ENCODE peak calls at places on chromosome 10, in six cellular contexts. Q is heart left ventricle, Z is esophagus squamous epithelium, L is hepatocyte, C is body of pancreas, F is aorta. U is an unnamed sample.

GRCh38 chr10:122492955-122493597 is 31.7 kb downstream of the HTRA1 start:
- DNase-seq in C (no peak), L (peak; percentile 28), F (no peak), Q (no peak), Z (no peak), U (no peak)

GRCh38 chr10:110671788-110672579 is 27.8 kb downstream of the RBM20 start:
- DNase-seq in C (peak; percentile 65), Z (peak; percentile 2), L (peak; percentile 84), Q (peak; percentile 86), F (peak; percentile 92), U (peak; percentile 70)

GRCh38 chr10:99345350-99345749 is 16.2 kb downstream of the CNNM1 start:
- DNase-seq in C (no peak), Z (no peak), Q (no peak), F (no peak), L (no peak), U (no peak)

GRCh38 chr10:131860806-131861440 is 39.9 kb upstream of the PPP2R2D start:
- DNase-seq in L (no peak), F (peak; percentile 9), C (no peak), Q (no peak), Z (no peak), U (no peak)

GRCh38 chr10:30813872-30814471 is 184.4 kb upstream of the LYZL2 start:
- DNase-seq in Z (no peak), Q (no peak), F (no peak), L (peak; percentile 43), C (no peak), U (no peak)

GRCh38 chr10:85641479-85641967 is 725.1 kb downstream of the GRID1 start:
- DNase-seq in L (peak; percentile 35), C (no peak), Z (no peak), Q (no peak), F (no peak), U (no peak)

GRCh38 chr10:3982746-3983442 is 197.9 kb upstream of the KLF6 start:
- DNase-seq in C (no peak), L (no peak), Q (no peak), Z (no peak), F (no peak), U (no peak)

GRCh38 chr10:128796513-128796912 is 670.3 kb upstream of the MKI67 start:
- DNase-seq in F (no peak), Q (no peak), Z (no peak), C (no peak), L (no peak), U (no peak)

GRCh38 chr10:105434970-105435369 is 793.9 kb downstream of the SORCS3 start:
- DNase-seq in C (no peak), L (no peak), F (no peak), Z (no peak), Q (no peak), U (no peak)

GRCh38 chr10:63603709-63604445 is 82.7 kb downstream of the REEP3 start:
- DNase-seq in L (no peak), C (no peak), F (no peak), Z (no peak), Q (no peak), U (no peak)

GRCh38 chr10:97207756-97208346 is 22.1 kb upstream of the SLIT1 start:
- DNase-seq in L (no peak), Q (no peak), Z (no peak), F (no peak), C (no peak), U (no peak)

GRCh38 chr10:84388148-84388547 is 59.8 kb downstream of the CCSER2 start:
- DNase-seq in Q (no peak), C (no peak), F (no peak), Z (no peak), L (no peak), U (no peak)

GRCh38 chr10:26438534-26439269 is 561 bp downstream of the APBB1IP start:
- DNase-seq in L (peak; percentile 9), C (peak; percentile 12), Q (peak; percentile 76), Z (no peak), F (peak; percentile 76), U (no peak)

GRCh38 chr10:76998451-76998850 is 639.2 kb downstream of the KCNMA1 start:
- DNase-seq in Z (no peak), Q (no peak), F (no peak), L (no peak), C (no peak), U (no peak)

GRCh38 chr10:66307826-66308225 is 618.0 kb upstream of the LRRTM3 start:
- DNase-seq in L (no peak), Z (no peak), F (no peak), C (no peak), Q (no peak), U (no peak)

GRCh38 chr10:133197786-133198185 is 32.2 kb upstream of the UTF1 start:
- DNase-seq in F (no peak), L (no peak), C (no peak), Q (peak; percentile 34), Z (no peak), U (no peak)

DNA sequence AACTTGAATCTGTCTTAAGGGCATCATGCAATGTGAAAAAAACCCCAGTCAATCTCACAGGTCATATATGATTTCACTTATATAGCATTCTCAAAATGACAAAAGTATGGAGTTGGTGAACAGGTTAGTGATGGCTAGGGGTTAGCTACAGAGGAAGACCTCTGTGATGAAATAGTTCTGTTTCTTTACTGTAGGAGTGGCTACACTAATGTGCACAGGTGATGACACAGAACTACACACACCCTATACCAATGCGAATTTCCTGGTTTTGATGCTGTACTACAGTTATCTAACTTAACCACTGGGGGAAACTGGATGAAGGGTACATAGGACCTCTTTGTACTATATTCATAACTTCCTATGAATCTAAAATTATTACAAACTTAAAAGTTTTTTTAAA is 541.8 kb downstream of the PARD3 start:
- DNase-seq in L (no peak), Z (no peak), Q (no peak), F (no peak), C (no peak), U (no peak)
- H3K27ac ChIP-seq in L (no peak overlapping the region), Z (no peak overlapping the region), Q (no peak overlapping the region), F (no peak overlapping the region), C (no peak overlapping the region), U (no peak overlapping the region)

DNA sequence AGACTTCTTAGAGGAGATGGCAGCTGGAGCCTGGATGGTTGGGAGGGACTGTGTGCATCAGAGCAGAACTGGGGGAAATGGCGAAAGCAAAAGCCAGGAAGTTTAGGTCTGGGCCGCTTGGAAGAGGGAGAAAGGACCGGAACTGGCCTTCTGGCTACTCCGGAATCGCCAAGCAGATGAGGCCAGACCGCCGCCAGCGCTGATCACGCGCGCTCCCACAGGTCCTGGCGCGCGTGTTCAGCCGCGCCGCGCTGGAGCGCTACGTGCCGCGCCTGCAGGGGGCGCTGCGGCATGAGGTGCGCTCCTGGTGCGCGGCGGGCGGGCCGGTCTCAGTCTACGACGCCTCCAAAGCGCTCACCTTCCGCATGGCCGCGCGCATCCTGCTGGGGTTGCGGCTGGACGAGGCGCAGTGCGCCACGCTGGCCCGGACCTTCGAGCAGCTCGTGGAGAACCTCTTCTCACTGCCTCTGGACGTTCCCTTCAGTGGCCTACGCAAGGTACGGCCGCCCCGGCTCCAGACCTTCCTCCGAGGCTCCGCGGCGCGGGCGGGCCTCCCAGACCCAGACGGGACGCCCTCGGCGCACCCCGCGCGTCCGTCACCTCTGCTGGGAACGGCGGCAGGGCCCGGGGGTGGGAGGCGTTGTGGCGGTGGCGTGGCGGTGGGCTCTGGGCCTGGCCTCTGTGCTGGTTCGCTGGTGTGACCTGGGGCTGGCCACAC is 2.1 kb downstream of the CYP26C1 start:
- DNase-seq in C (no peak), L (peak; percentile 63), Z (no peak), F (peak; percentile 80), Q (no peak), U (no peak)
- H3K27me3 ChIP-seq in C (no peaks in the 10 kb centered on the region), L (peaks cover 91% of the 10 kb centered on the region), Z (peaks cover 100% of the 10 kb centered on the region), F (no peaks in the 10 kb centered on the region), Q (peaks cover 97% of the 10 kb centered on the region), U (peaks cover 21% of the 10 kb centered on the region)

DNA sequence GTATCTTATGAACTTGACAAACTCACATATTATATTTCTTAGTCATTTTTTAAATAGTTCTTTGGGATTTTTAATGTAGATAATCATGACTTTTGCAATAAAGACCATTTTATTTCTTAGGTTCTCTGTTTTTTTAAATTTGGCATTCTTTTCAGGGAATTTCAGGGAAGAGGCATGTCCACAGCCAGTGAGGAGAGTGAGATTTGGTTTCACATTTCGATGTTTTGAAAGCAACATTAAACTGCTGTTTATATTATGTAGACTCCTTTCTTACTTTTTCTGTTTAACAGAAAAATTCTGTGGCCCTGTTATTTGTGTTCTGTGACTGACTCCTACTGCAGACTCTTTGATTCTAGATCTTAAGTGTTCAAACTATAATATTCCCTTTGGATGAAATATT is 153.7 kb downstream of the FAM107B start:
- DNase-seq in Z (no peak), C (no peak), Q (no peak), F (no peak), L (no peak), U (no peak)
- H3K27ac ChIP-seq in Z (no peak overlapping the region), C (no peak overlapping the region), Q (peak overlapping the region; percentile 62), F (no peak overlapping the region), L (peak overlapping the region; percentile 22), U (no peak overlapping the region)

GRCh38 chr10:101563007-101563406 is 25.1 kb downstream of the POLL start:
- DNase-seq in C (peak; percentile 6), Q (no peak), F (peak; percentile 57), Z (no peak), L (no peak), U (no peak)
- H3K27me3 ChIP-seq in C (peaks cover 9% of the 10 kb centered on the region), Q (peaks cover 39% of the 10 kb centered on the region), F (no peaks in the 10 kb centered on the region), Z (peaks cover 75% of the 10 kb centered on the region), L (peaks cover 31% of the 10 kb centered on the region), U (peaks cover 32% of the 10 kb centered on the region)

GRCh38 chr10:43073721-43074120 is 3.1 kb upstream of the RET start:
- DNase-seq in C (no peak), Q (peak; percentile 25), F (peak; percentile 43), Z (no peak), L (no peak), U (no peak)

GRCh38 chr10:43074827-43075611 is 1.9 kb upstream of the RET start:
- DNase-seq in Z (no peak), Q (peak; percentile 21), C (no peak), F (peak; percentile 49), L (no peak), U (no peak)

GRCh38 chr10:43073191-43073590 is 3.7 kb upstream of the RET start:
- DNase-seq in Q (peak; percentile 26), C (no peak), Z (no peak), F (peak; percentile 48), L (no peak), U (no peak)

GRCh38 chr10:43075612-43076003 is 1.3 kb upstream of the RET start:
- DNase-seq in F (peak; percentile 44), Q (peak; percentile 45), Z (no peak), L (no peak), C (no peak), U (no peak)

DNA sequence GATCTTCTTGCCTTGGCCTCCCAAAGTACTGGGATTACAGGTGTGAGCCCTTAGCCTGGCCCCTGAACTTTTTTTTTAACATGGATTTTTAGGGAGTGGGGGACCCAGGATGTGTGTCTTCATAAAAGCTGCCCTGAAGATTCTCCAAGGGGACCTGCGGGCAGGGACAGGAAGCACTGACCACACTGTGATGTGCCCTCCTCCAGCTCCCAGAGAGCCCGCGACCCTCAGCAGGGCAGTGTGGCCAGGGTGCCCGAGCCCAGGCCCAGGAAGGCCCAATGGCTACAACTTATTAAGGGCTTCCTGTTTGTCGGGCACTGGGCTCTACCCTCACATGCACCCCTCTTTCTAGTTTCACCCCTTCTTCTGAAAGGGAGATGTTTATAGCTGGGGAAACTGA is 2.5 kb upstream of the RET start:
- DNase-seq in F (peak; percentile 51), Q (peak; percentile 19), C (no peak), Z (no peak), L (no peak), U (no peak)
- H3K27ac ChIP-seq in F (no peak overlapping the region), Q (no peak overlapping the region), C (no peak overlapping the region), Z (no peak overlapping the region), L (no peak overlapping the region), U (no peak overlapping the region)

U was measured in gastrocnemius medialis.